ENCODE peak calls at places on chromosomes 5 and 9, in seven cellular contexts. One of them, this sample, is unnamed.

GRCh38 chr9:121607434-121608248 is 43.8 kb upstream of the DAB2IP start:
- DNase-seq in cardiac fibroblast: peak
- DNase-seq in fibroblast of mammary gland: peak
- DNase-seq in transverse colon: no peak
- DNase-seq in brain microvascular endothelial cell: peak
- DNase-seq in H1: no peak
- DNase-seq in AG10803: no peak
- DNase-seq in this sample: peak

GRCh38 chr5:116938488-116938887 is 363.9 kb upstream of the SEMA6A start:
- DNase-seq in cardiac fibroblast: no peak
- DNase-seq in fibroblast of mammary gland: no peak
- DNase-seq in transverse colon: no peak
- DNase-seq in AG10803: no peak
- DNase-seq in H1: no peak
- DNase-seq in brain microvascular endothelial cell: no peak
- DNase-seq in this sample: no peak

GRCh38 chr9:88235615-88236014 is 97.3 kb upstream of the SPATA31C2 start:
- DNase-seq in H1: no peak
- DNase-seq in AG10803: no peak
- DNase-seq in transverse colon: no peak
- DNase-seq in cardiac fibroblast: no peak
- DNase-seq in fibroblast of mammary gland: no peak
- DNase-seq in brain microvascular endothelial cell: no peak
- DNase-seq in this sample: no peak

GRCh38 chr5:45643051-45643450 is 53.1 kb downstream of the HCN1 start:
- DNase-seq in brain microvascular endothelial cell: no peak
- DNase-seq in fibroblast of mammary gland: no peak
- DNase-seq in AG10803: no peak
- DNase-seq in transverse colon: no peak
- DNase-seq in cardiac fibroblast: no peak
- DNase-seq in H1: no peak
- DNase-seq in this sample: no peak

GRCh38 chr9:124780060-124780756 is 3.3 kb downstream of the OLFML2A start:
- DNase-seq in fibroblast of mammary gland: peak
- DNase-seq in AG10803: no peak
- DNase-seq in transverse colon: peak
- DNase-seq in H1: peak
- DNase-seq in cardiac fibroblast: no peak
- DNase-seq in brain microvascular endothelial cell: no peak
- DNase-seq in this sample: no peak

GRCh38 chr9:136629879-136630661 is 32.6 kb upstream of the EGFL7 start:
- DNase-seq in cardiac fibroblast: peak
- DNase-seq in brain microvascular endothelial cell: no peak
- DNase-seq in H1: peak
- DNase-seq in fibroblast of mammary gland: peak
- DNase-seq in transverse colon: peak
- DNase-seq in AG10803: peak
- DNase-seq in this sample: peak

GRCh38 chr9:125631391-125632085 is 75.5 kb downstream of the MAPKAP1 start:
- DNase-seq in cardiac fibroblast: peak
- DNase-seq in AG10803: peak
- DNase-seq in brain microvascular endothelial cell: peak
- DNase-seq in H1: no peak
- DNase-seq in fibroblast of mammary gland: peak
- DNase-seq in transverse colon: peak
- DNase-seq in this sample: peak

GRCh38 chr5:113806250-113806649 is 292.8 kb downstream of the YTHDC2 start:
- DNase-seq in H1: no peak
- DNase-seq in AG10803: peak
- DNase-seq in fibroblast of mammary gland: peak
- DNase-seq in transverse colon: no peak
- DNase-seq in brain microvascular endothelial cell: no peak
- DNase-seq in cardiac fibroblast: peak
- DNase-seq in this sample: peak

GRCh38 chr9:37920471-37921167 is 16.7 kb upstream of the SLC25A51 start:
- DNase-seq in fibroblast of mammary gland: no peak
- DNase-seq in H1: no peak
- DNase-seq in transverse colon: no peak
- DNase-seq in brain microvascular endothelial cell: no peak
- DNase-seq in AG10803: no peak
- DNase-seq in cardiac fibroblast: no peak
- DNase-seq in this sample: no peak

GRCh38 chr9:135210676-135211523 is 123.4 kb downstream of the OLFM1 start:
- DNase-seq in brain microvascular endothelial cell: no peak
- DNase-seq in AG10803: no peak
- DNase-seq in transverse colon: no peak
- DNase-seq in cardiac fibroblast: no peak
- DNase-seq in H1: no peak
- DNase-seq in fibroblast of mammary gland: no peak
- DNase-seq in this sample: no peak

GRCh38 chr5:141604318-141604717 is 14.5 kb downstream of the DIAPH1 start:
- DNase-seq in transverse colon: peak
- DNase-seq in H1: no peak
- DNase-seq in brain microvascular endothelial cell: peak
- DNase-seq in fibroblast of mammary gland: peak
- DNase-seq in cardiac fibroblast: peak
- DNase-seq in AG10803: peak
- DNase-seq in this sample: peak

GRCh38 chr9:37903581-37903830 is 421 bp downstream of the SLC25A51 start:
- DNase-seq in fibroblast of mammary gland: no peak
- DNase-seq in transverse colon: no peak
- DNase-seq in AG10803: no peak
- DNase-seq in brain microvascular endothelial cell: peak
- DNase-seq in cardiac fibroblast: no peak
- DNase-seq in H1: no peak
- DNase-seq in this sample: no peak

GRCh38 chr9:78607853-78608252 is 310.9 kb downstream of the PSAT1 start:
- DNase-seq in fibroblast of mammary gland: no peak
- DNase-seq in H1: no peak
- DNase-seq in brain microvascular endothelial cell: no peak
- DNase-seq in transverse colon: no peak
- DNase-seq in AG10803: no peak
- DNase-seq in cardiac fibroblast: no peak
- DNase-seq in this sample: no peak

GRCh38 chr9:19988281-19988680 is 199.4 kb upstream of the SLC24A2 start:
- DNase-seq in transverse colon: no peak
- DNase-seq in AG10803: no peak
- DNase-seq in cardiac fibroblast: no peak
- DNase-seq in brain microvascular endothelial cell: no peak
- DNase-seq in fibroblast of mammary gland: no peak
- DNase-seq in H1: no peak
- DNase-seq in this sample: no peak

GRCh38 chr5:172887735-172888134 is 53.7 kb downstream of the ERGIC1 start:
- DNase-seq in cardiac fibroblast: peak
- DNase-seq in brain microvascular endothelial cell: peak
- DNase-seq in H1: no peak
- DNase-seq in transverse colon: peak
- DNase-seq in AG10803: peak
- DNase-seq in fibroblast of mammary gland: peak
- DNase-seq in this sample: peak

GRCh38 chr5:73282923-73283322 is 109.9 kb downstream of the TMEM174 start:
- DNase-seq in fibroblast of mammary gland: no peak
- DNase-seq in transverse colon: no peak
- DNase-seq in cardiac fibroblast: no peak
- DNase-seq in H1: no peak
- DNase-seq in AG10803: no peak
- DNase-seq in brain microvascular endothelial cell: no peak
- DNase-seq in this sample: no peak

GRCh38 chr9:38067892-38068615 is 973 bp downstream of the SHB start:
- DNase-seq in cardiac fibroblast: no peak
- DNase-seq in fibroblast of mammary gland: no peak
- DNase-seq in brain microvascular endothelial cell: no peak
- DNase-seq in AG10803: no peak
- DNase-seq in H1: peak
- DNase-seq in transverse colon: no peak
- DNase-seq in this sample: no peak

GRCh38 chr9:84228130-84228735 is 112.3 kb downstream of the SLC28A3 start:
- DNase-seq in fibroblast of mammary gland: no peak
- DNase-seq in brain microvascular endothelial cell: no peak
- DNase-seq in cardiac fibroblast: peak
- DNase-seq in H1: no peak
- DNase-seq in transverse colon: no peak
- DNase-seq in AG10803: no peak
- DNase-seq in this sample: peak

GRCh38 chr5:68057186-68057585 is 158.4 kb upstream of the PIK3R1 start:
- DNase-seq in cardiac fibroblast: no peak
- DNase-seq in brain microvascular endothelial cell: no peak
- DNase-seq in fibroblast of mammary gland: no peak
- DNase-seq in H1: no peak
- DNase-seq in transverse colon: no peak
- DNase-seq in AG10803: no peak
- DNase-seq in this sample: no peak

GRCh38 chr5:68049053-68049713 is 166.4 kb upstream of the PIK3R1 start:
- DNase-seq in brain microvascular endothelial cell: no peak
- DNase-seq in fibroblast of mammary gland: peak
- DNase-seq in cardiac fibroblast: no peak
- DNase-seq in H1: no peak
- DNase-seq in transverse colon: no peak
- DNase-seq in AG10803: peak
- DNase-seq in this sample: no peak

GRCh38 chr5:68054625-68055024 is 160.9 kb upstream of the PIK3R1 start:
- DNase-seq in fibroblast of mammary gland: no peak
- DNase-seq in transverse colon: no peak
- DNase-seq in brain microvascular endothelial cell: no peak
- DNase-seq in cardiac fibroblast: peak
- DNase-seq in H1: no peak
- DNase-seq in AG10803: no peak
- DNase-seq in this sample: peak

GRCh38 chr5:68055686-68056085 is 159.9 kb upstream of the PIK3R1 start:
- DNase-seq in cardiac fibroblast: no peak
- DNase-seq in AG10803: no peak
- DNase-seq in H1: no peak
- DNase-seq in transverse colon: no peak
- DNase-seq in brain microvascular endothelial cell: no peak
- DNase-seq in fibroblast of mammary gland: no peak
- DNase-seq in this sample: no peak

GRCh38 chr5:68053202-68053601 is 162.4 kb upstream of the PIK3R1 start:
- DNase-seq in AG10803: no peak
- DNase-seq in H1: no peak
- DNase-seq in transverse colon: no peak
- DNase-seq in fibroblast of mammary gland: peak
- DNase-seq in brain microvascular endothelial cell: no peak
- DNase-seq in cardiac fibroblast: no peak
- DNase-seq in this sample: peak
- H3K4me3 ChIP-seq in AG10803: no peak
- H3K4me3 ChIP-seq in H1: no peak
- H3K4me3 ChIP-seq in transverse colon: no peak
- H3K4me3 ChIP-seq in fibroblast of mammary gland: no peak
- H3K4me3 ChIP-seq in brain microvascular endothelial cell: no peak
- H3K4me3 ChIP-seq in cardiac fibroblast: no peak
- H3K4me3 ChIP-seq in this sample: no peak

GRCh38 chr9:98708933-98709911 is at the start of gene GABBR2:
- DNase-seq in brain microvascular endothelial cell: no peak
- DNase-seq in AG10803: peak
- DNase-seq in cardiac fibroblast: no peak
- DNase-seq in transverse colon: no peak
- DNase-seq in H1: peak
- DNase-seq in fibroblast of mammary gland: no peak
- DNase-seq in this sample: no peak
- TF ChIP-seq CTCF in brain microvascular endothelial cell: no peak
- TF ChIP-seq CTCF in AG10803: no peak
- TF ChIP-seq CTCF in cardiac fibroblast: no peak
- TF ChIP-seq CTCF in transverse colon: no peak
- TF ChIP-seq CTCF in H1: peak
- TF ChIP-seq CTCF in fibroblast of mammary gland: no peak
- TF ChIP-seq CTCF in this sample: no peak

DNA sequence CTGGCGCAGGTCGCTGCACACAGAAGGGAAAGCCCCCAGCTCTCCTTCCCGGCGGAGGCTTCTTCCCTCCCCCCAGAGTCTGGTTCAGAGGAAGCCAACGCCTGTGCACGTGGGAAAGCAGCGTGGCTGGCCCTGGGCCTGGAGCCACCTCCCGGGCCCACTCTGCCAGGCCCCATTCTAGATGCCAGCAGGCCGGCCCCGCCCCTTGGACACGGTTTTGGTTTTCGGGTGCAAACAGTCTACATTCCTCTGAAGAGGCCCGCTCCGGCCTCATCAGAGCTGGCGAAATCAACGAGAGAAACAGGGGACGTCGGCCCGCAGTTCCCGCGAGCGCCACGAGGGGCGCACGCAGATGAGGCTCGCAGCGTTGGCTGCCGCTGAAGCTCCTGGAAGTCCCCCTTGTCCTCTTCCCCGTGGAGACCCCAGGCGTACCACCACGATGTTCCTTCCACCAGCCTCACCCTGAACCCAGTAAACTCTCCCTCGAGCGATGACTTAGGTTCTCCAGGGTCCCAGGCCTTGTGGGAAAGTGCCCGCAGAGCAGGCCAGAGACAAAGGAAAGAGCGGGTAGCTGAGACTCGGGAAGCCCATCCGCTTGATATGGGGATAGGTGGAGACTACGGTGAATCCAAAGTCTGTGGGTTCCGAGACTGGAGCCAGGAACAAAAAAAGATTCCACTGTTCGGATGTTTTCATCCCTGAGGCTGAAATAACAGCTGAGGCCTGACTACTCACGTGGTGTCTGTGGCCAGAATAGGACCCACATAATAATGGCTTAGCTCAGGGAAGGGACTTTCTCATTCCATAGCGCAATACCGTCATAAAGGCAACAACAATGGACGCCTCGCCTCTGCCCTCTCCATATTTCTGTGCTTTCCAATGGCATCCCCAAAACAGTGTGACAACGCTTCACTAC is 64.2 kb downstream of the KLF4 start:
- DNase-seq in cardiac fibroblast: peak
- DNase-seq in transverse colon: peak
- DNase-seq in H1: peak
- DNase-seq in brain microvascular endothelial cell: peak
- DNase-seq in AG10803: peak
- DNase-seq in fibroblast of mammary gland: peak
- DNase-seq in this sample: peak
- H3K4me3 ChIP-seq in cardiac fibroblast: peak
- H3K4me3 ChIP-seq in transverse colon: no peak
- H3K4me3 ChIP-seq in H1: no peak
- H3K4me3 ChIP-seq in brain microvascular endothelial cell: peak
- H3K4me3 ChIP-seq in AG10803: peak
- H3K4me3 ChIP-seq in fibroblast of mammary gland: peak
- H3K4me3 ChIP-seq in this sample: peak

GRCh38 chr5:40909723-40910122 is 426 bp downstream of the C7 start:
- DNase-seq in fibroblast of mammary gland: no peak
- DNase-seq in brain microvascular endothelial cell: no peak
- DNase-seq in H1: no peak
- DNase-seq in AG10803: no peak
- DNase-seq in cardiac fibroblast: peak
- DNase-seq in transverse colon: no peak
- DNase-seq in this sample: peak

GRCh38 chr5:40904205-40904993 is 4.9 kb upstream of the C7 start:
- DNase-seq in AG10803: peak
- DNase-seq in transverse colon: peak
- DNase-seq in H1: peak
- DNase-seq in brain microvascular endothelial cell: peak
- DNase-seq in cardiac fibroblast: peak
- DNase-seq in fibroblast of mammary gland: peak
- DNase-seq in this sample: peak

GRCh38 chr5:40909233-40909632 is at the start of gene C7:
- DNase-seq in cardiac fibroblast: peak
- DNase-seq in fibroblast of mammary gland: no peak
- DNase-seq in brain microvascular endothelial cell: no peak
- DNase-seq in H1: no peak
- DNase-seq in transverse colon: no peak
- DNase-seq in AG10803: no peak
- DNase-seq in this sample: peak

GRCh38 chr5:40906351-40906751 is 2.9 kb upstream of the C7 start:
- DNase-seq in cardiac fibroblast: no peak
- DNase-seq in fibroblast of mammary gland: peak
- DNase-seq in H1: no peak
- DNase-seq in AG10803: no peak
- DNase-seq in transverse colon: no peak
- DNase-seq in brain microvascular endothelial cell: no peak
- DNase-seq in this sample: no peak

GRCh38 chr5:40904994-40905306 is 4.3 kb upstream of the C7 start:
- DNase-seq in transverse colon: no peak
- DNase-seq in H1: no peak
- DNase-seq in brain microvascular endothelial cell: no peak
- DNase-seq in fibroblast of mammary gland: no peak
- DNase-seq in AG10803: no peak
- DNase-seq in cardiac fibroblast: no peak
- DNase-seq in this sample: no peak
- TF ChIP-seq CTCF in transverse colon: no peak
- TF ChIP-seq CTCF in H1: no peak
- TF ChIP-seq CTCF in brain microvascular endothelial cell: no peak
- TF ChIP-seq CTCF in fibroblast of mammary gland: no peak
- TF ChIP-seq CTCF in AG10803: no peak
- TF ChIP-seq CTCF in cardiac fibroblast: no peak
- TF ChIP-seq CTCF in this sample: no peak